ENCODE peak calls at places on chromosomes 5 and 9, in seven cellular contexts. E is suprapubic skin, H is SK-N-SH, A is GM12891, F is GM12892, S is endothelial cell of umbilical vein, M is stomach. L is an unnamed sample.

GRCh38 chr5:181160144-181160754 is 12.9 kb downstream of the OR2V2 start:
- DNase-seq in E (peak), H (peak), A (peak), F (peak), S (no peak), M (no peak), L (no peak)

GRCh38 chr9:73137286-73137899 is 14.3 kb upstream of the ANXA1 start:
- DNase-seq in E (no peak), H (no peak), A (no peak), F (no peak), S (no peak), M (no peak), L (no peak)

GRCh38 chr5:72402959-72403628 is 82.9 kb downstream of the PTCD2 start:
- DNase-seq in E (no peak), H (no peak), A (no peak), F (no peak), S (peak), M (peak), L (no peak)

GRCh38 chr9:110842169-110842568 is 173.6 kb downstream of the MUSK start:
- DNase-seq in E (no peak), H (no peak), A (no peak), F (no peak), S (no peak), M (no peak), L (no peak)

GRCh38 chr5:125891326-125891725 is 531.9 kb upstream of the GRAMD2B start:
- DNase-seq in E (no peak), H (no peak), A (no peak), F (no peak), S (no peak), M (no peak), L (no peak)

GRCh38 chr9:104260004-104260403 is 165.9 kb downstream of the SMC2 start:
- DNase-seq in E (no peak), H (no peak), A (no peak), F (no peak), S (no peak), M (no peak), L (no peak)

GRCh38 chr9:93517331-93517730 is 59.1 kb upstream of the PHF2 start:
- DNase-seq in E (no peak), H (no peak), A (no peak), F (no peak), S (no peak), M (no peak), L (no peak)

GRCh38 chr5:158485604-158486081 is 614.1 kb downstream of the EBF1 start:
- DNase-seq in E (peak), H (no peak), A (no peak), F (no peak), S (no peak), M (no peak), L (peak)

GRCh38 chr9:108290839-108291585 is 564.8 kb downstream of the ACTL7B start:
- DNase-seq in E (no peak), H (no peak), A (no peak), F (no peak), S (no peak), M (no peak), L (peak)

GRCh38 chr9:27371382-27371781 is 74.4 kb upstream of the EQTN start:
- DNase-seq in E (no peak), H (no peak), A (no peak), F (no peak), S (no peak), M (peak), L (no peak)

GRCh38 chr5:43432486-43433365 is 20.5 kb upstream of the CCL28 start:
- DNase-seq in E (peak), H (no peak), A (no peak), F (no peak), S (no peak), M (peak), L (peak)

GRCh38 chr5:127762412-127762811 is 59.2 kb downstream of the CCDC192 start:
- DNase-seq in E (no peak), H (no peak), A (no peak), F (no peak), S (peak), M (no peak), L (no peak)

GRCh38 chr9:122092611-122093506 is at the start of gene TTLL11:
- DNase-seq in E (peak), H (peak), A (peak), F (peak), S (peak), M (peak), L (peak)
- TF ChIP-seq POLR2AphosphoS5 in E (peak), H (no peak), A (no peak), F (no peak), S (peak), M (peak), L (peak)

GRCh38 chr5:55601209-55601618 is 66.5 kb upstream of the PLPP1 start:
- DNase-seq in E (peak), H (no peak), A (no peak), F (no peak), S (peak), M (peak), L (peak)
- TF ChIP-seq POLR2AphosphoS5 in E (peak), H (no peak), A (no peak), F (no peak), S (no peak), M (peak), L (peak)

GRCh38 chr5:110056580-110057114 is 366.9 kb downstream of the MAN2A1 start:
- DNase-seq in E (no peak), H (no peak), A (no peak), F (no peak), S (no peak), M (no peak), L (no peak)

GRCh38 chr5:110055301-110055700 is 365.6 kb downstream of the MAN2A1 start:
- DNase-seq in E (no peak), H (no peak), A (no peak), F (no peak), S (no peak), M (no peak), L (no peak)

GRCh38 chr5:110053205-110053604 is 363.5 kb downstream of the MAN2A1 start:
- DNase-seq in E (no peak), H (no peak), A (no peak), F (no peak), S (no peak), M (no peak), L (no peak)

GRCh38 chr5:110053824-110054223 is 364.1 kb downstream of the MAN2A1 start:
- DNase-seq in E (no peak), H (no peak), A (no peak), F (no peak), S (no peak), M (no peak), L (no peak)

DNA sequence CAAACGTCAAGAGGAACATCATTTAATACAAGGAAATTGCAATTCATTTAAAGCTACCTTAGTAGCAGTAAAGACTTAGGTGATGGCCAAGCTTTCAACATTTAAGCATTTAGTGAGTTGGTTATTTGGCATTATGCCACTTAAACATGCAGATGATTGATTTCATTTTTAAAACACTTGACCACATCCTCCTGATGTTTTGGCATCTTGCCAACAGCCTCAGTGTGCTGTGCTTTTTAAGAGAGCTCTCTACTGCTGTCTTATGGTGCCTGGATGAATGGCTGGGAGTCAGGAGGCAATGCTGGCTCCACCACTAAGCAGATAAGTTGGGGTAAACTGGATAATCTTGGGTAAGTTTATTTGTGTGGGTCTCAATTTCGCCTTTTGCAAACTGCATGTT is 364.5 kb downstream of the MAN2A1 start:
- DNase-seq in E (peak), H (peak), A (no peak), F (no peak), S (peak), M (peak), L (peak)
- TF ChIP-seq POLR2AphosphoS5 in E (no peak), H (peak), A (no peak), F (no peak), S (no peak), M (no peak), L (no peak)

GRCh38 chr5:136192015-136192525 is 892 bp downstream of the SMIM32 start:
- DNase-seq in E (no peak), H (peak), A (no peak), F (no peak), S (no peak), M (no peak), L (no peak)
- TF ChIP-seq POLR2AphosphoS5 in E (no peak), H (no peak), A (no peak), F (no peak), S (no peak), M (no peak), L (no peak)

GRCh38 chr5:33363537-33363936 is 77.2 kb upstream of the TARS1 start:
- DNase-seq in E (no peak), H (no peak), A (no peak), F (no peak), S (no peak), M (no peak), L (no peak)

GRCh38 chr5:33361781-33362180 is 79.0 kb upstream of the TARS1 start:
- DNase-seq in E (no peak), H (no peak), A (no peak), F (no peak), S (no peak), M (no peak), L (no peak)

GRCh38 chr5:33364406-33364805 is 76.4 kb upstream of the TARS1 start:
- DNase-seq in E (no peak), H (no peak), A (no peak), F (no peak), S (peak), M (no peak), L (no peak)

GRCh38 chr5:33367396-33367795 is 73.4 kb upstream of the TARS1 start:
- DNase-seq in E (no peak), H (no peak), A (no peak), F (no peak), S (no peak), M (no peak), L (no peak)

GRCh38 chr5:33362915-33363314 is 77.8 kb upstream of the TARS1 start:
- DNase-seq in E (no peak), H (no peak), A (no peak), F (no peak), S (peak), M (no peak), L (no peak)
- TF ChIP-seq POLR2AphosphoS5 in E (no peak), H (no peak), A (no peak), F (no peak), S (no peak), M (no peak), L (no peak)

L was measured in prostate gland.